ENCODE peak calls at places on chromosomes 13 and 19, in ten cellular contexts. N, X, M, E, L, P, K, F, J and Z are unnamed samples.

GRCh38 chr13:69654392-69654791 is 453.2 kb upstream of the ATXN8OS start:
- DNase-seq in N (no peak), X (no peak), M (no peak), E (no peak), L (no peak), P (no peak), K (no peak), F (no peak), J (no peak), Z (no peak)

GRCh38 chr13:111555268-111555633 is 234.8 kb downstream of the TEX29 start:
- DNase-seq in N (no peak), X (no peak), M (no peak), E (no peak), L (no peak), P (no peak), K (no peak), F (no peak), J (no peak), Z (no peak)

GRCh38 chr13:103029798-103030197 is 36.4 kb downstream of the SLC10A2 start:
- DNase-seq in N (no peak), X (no peak), M (no peak), E (no peak), L (no peak), P (no peak), K (no peak), F (no peak), J (no peak), Z (no peak)

GRCh38 chr13:112790735-112791641 is 101.2 kb downstream of the ATP11A start:
- DNase-seq in N (no peak), X (no peak), M (peak), E (peak), L (no peak), P (no peak), K (peak), F (no peak), J (no peak), Z (no peak)

GRCh38 chr19:50381881-50382729 is 2.0 kb upstream of the POLD1 start:
- DNase-seq in N (no peak), X (peak), M (no peak), E (no peak), L (no peak), P (no peak), K (no peak), F (no peak), J (no peak), Z (no peak)

GRCh38 chr13:76481738-76482137 is 404.5 kb downstream of the KCTD12 start:
- DNase-seq in N (no peak), X (no peak), M (no peak), E (no peak), L (no peak), P (no peak), K (no peak), F (no peak), J (no peak), Z (no peak)

GRCh38 chr13:32022292-32022691 is 9.3 kb upstream of the FRY start:
- DNase-seq in N (no peak), X (no peak), M (no peak), E (no peak), L (no peak), P (no peak), K (no peak), F (no peak), J (no peak), Z (no peak)

GRCh38 chr19:31349160-31349881 is at the start of gene TSHZ3:
- DNase-seq in N (peak), X (peak), M (peak), E (peak), L (peak), P (no peak), K (no peak), F (peak), J (no peak), Z (no peak)

GRCh38 chr19:32676186-32676894 is 692 bp downstream of the RGS9BP start:
- DNase-seq in N (no peak), X (no peak), M (peak), E (no peak), L (peak), P (no peak), K (no peak), F (no peak), J (no peak), Z (no peak)

GRCh38 chr19:55585658-55586339 is 5.2 kb upstream of the ZNF579 start:
- DNase-seq in N (peak), X (peak), M (peak), E (peak), L (peak), P (no peak), K (no peak), F (peak), J (no peak), Z (no peak)

GRCh38 chr13:101258071-101258470 is 158.2 kb downstream of the NALCN start:
- DNase-seq in N (no peak), X (no peak), M (no peak), E (no peak), L (no peak), P (no peak), K (no peak), F (no peak), J (peak), Z (no peak)

GRCh38 chr13:110713981-110714797 is 689 bp downstream of the ING1 start:
- DNase-seq in N (peak), X (no peak), M (peak), E (peak), L (peak), P (no peak), K (no peak), F (peak), J (no peak), Z (no peak)

GRCh38 chr13:44156294-44156658 is 217.3 kb upstream of the SERP2 start:
- DNase-seq in N (no peak), X (no peak), M (no peak), E (no peak), L (no peak), P (no peak), K (no peak), F (no peak), J (no peak), Z (peak)

GRCh38 chr13:68872338-68872737 is 1235.3 kb upstream of the ATXN8OS start:
- DNase-seq in N (no peak), X (no peak), M (no peak), E (no peak), L (no peak), P (no peak), K (no peak), F (no peak), J (no peak), Z (no peak)

GRCh38 chr19:38143847-38144246 is 80.2 kb downstream of the DPF1 start:
- DNase-seq in N (no peak), X (no peak), M (no peak), E (no peak), L (no peak), P (no peak), K (no peak), F (no peak), J (no peak), Z (no peak)

GRCh38 chr13:33999830-34000605 is 182.1 kb downstream of the RFC3 start:
- DNase-seq in N (no peak), X (no peak), M (no peak), E (no peak), L (no peak), P (no peak), K (no peak), F (no peak), J (no peak), Z (no peak)

GRCh38 chr19:38615007-38615581 is 2.7 kb downstream of the MAP4K1 start:
- DNase-seq in N (no peak), X (no peak), M (no peak), E (no peak), L (no peak), P (no peak), K (no peak), F (no peak), J (no peak), Z (no peak)

GRCh38 chr13:108000998-108001397 is 214.3 kb downstream of the LIG4 start:
- DNase-seq in N (no peak), X (peak), M (no peak), E (no peak), L (no peak), P (no peak), K (no peak), F (no peak), J (no peak), Z (no peak)

GRCh38 chr19:42076375-42076944 is 494 bp downstream of the ZNF574 start:
- DNase-seq in N (no peak), X (no peak), M (no peak), E (no peak), L (no peak), P (no peak), K (no peak), F (peak), J (no peak), Z (no peak)

GRCh38 chr13:113630804-113631203 is 27.2 kb downstream of the ATP4B start:
- DNase-seq in N (peak), X (no peak), M (no peak), E (no peak), L (no peak), P (no peak), K (peak), F (no peak), J (no peak), Z (no peak)

GRCh38 chr13:111514646-111515617 is 194.5 kb downstream of the TEX29 start:
- DNase-seq in N (no peak), X (no peak), M (no peak), E (no peak), L (no peak), P (no peak), K (no peak), F (no peak), J (no peak), Z (no peak)

GRCh38 chr13:33509642-33510229 is 224.2 kb upstream of the STARD13 start:
- DNase-seq in N (peak), X (no peak), M (peak), E (peak), L (no peak), P (no peak), K (peak), F (no peak), J (no peak), Z (peak)

GRCh38 chr19:1507192-1507660 is 5.6 kb downstream of the ADAMTSL5 start:
- DNase-seq in N (peak), X (no peak), M (no peak), E (no peak), L (no peak), P (no peak), K (no peak), F (no peak), J (no peak), Z (no peak)

GRCh38 chr13:30308548-30308947 is 1.2 kb upstream of the KATNAL1 start:
- DNase-seq in N (no peak), X (peak), M (no peak), E (peak), L (no peak), P (no peak), K (no peak), F (no peak), J (no peak), Z (no peak)
- TF ChIP-seq EP300 in N (no peak), X (peak), M (no peak), E (no peak), L (no peak), P (no peak), K (no peak), F (no peak), J (no peak), Z (no peak)

DNA sequence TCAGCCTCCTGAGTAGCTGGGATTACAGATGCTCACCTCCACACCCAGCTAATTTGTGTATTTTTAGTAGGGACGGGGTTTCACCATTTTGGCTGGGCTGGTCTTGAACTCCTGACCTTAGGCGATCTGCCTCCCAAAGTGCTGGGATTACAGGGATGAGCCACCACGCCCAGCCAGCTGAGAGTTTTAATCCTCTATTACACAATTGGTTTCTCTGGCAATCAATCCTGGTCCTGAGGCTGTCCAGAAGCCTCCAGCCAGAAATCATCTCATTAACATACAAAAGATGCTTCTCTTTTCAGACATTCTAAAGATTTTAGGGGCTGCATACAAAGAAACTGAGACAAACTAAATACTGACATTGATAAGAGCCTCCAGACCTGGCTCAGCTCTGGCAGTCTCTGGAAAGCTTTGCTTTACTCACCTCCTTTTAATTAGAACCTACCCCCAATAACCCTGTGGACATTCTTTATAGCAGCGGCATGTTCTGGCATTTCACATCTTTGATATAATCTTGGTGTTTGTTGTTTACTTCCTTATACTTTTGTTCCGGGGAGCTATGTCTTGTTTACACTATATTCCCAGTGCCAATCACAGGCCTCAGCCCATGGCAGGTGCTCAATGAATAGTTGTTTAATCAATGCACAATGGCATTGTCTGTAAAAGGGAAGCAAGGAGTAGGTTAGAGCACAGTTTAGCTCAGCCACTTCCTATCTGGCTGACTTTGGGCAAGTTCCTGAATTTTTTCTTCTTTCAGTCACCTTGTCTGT is 4.1 kb upstream of the ZNF724 start:
- DNase-seq in N (no peak), X (no peak), M (no peak), E (no peak), L (no peak), P (no peak), K (no peak), F (no peak), J (no peak), Z (no peak)
- TF ChIP-seq POLR2AphosphoS5 in N (no peak), X (no peak), M (no peak), E (no peak), L (no peak), P (peak), K (no peak), F (no peak), J (no peak), Z (no peak)

GRCh38 chr13:23666576-23666975 is 96.4 kb downstream of the TNFRSF19 start:
- DNase-seq in N (no peak), X (no peak), M (no peak), E (no peak), L (no peak), P (no peak), K (no peak), F (no peak), J (no peak), Z (no peak)

GRCh38 chr13:23670793-23671192 is 100.6 kb downstream of the TNFRSF19 start:
- DNase-seq in N (no peak), X (no peak), M (no peak), E (no peak), L (no peak), P (no peak), K (no peak), F (no peak), J (no peak), Z (no peak)

GRCh38 chr13:23668557-23668956 is 98.3 kb downstream of the TNFRSF19 start:
- DNase-seq in N (no peak), X (no peak), M (no peak), E (no peak), L (no peak), P (no peak), K (no peak), F (no peak), J (no peak), Z (no peak)

GRCh38 chr13:23671367-23671766 is 101.2 kb downstream of the TNFRSF19 start:
- DNase-seq in N (no peak), X (no peak), M (no peak), E (no peak), L (no peak), P (no peak), K (no peak), F (no peak), J (no peak), Z (no peak)

DNA sequence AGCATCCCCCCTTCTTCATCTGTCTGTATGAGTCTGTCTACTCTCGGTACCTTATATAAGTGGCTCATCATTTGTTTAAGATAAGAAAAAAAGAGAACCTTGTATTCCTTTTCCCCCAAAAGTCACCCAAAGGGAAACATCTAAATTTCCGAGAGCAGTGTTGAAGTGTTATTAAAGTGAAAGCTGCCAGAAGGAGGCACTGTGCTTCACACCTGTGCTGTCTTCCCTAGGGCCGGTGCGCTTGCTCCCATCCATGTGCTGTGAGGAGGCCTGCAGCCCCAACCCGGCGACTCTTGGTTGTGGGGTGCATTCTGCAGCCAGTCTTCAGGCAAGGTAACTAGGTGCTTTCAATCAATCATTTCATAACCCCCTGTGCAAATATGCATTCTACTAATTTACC is 97.5 kb downstream of the TNFRSF19 start:
- DNase-seq in N (no peak), X (no peak), M (no peak), E (no peak), L (no peak), P (no peak), K (no peak), F (no peak), J (no peak), Z (no peak)
- TF ChIP-seq EP300 in N (no peak), X (no peak), M (no peak), E (no peak), L (no peak), P (no peak), K (no peak), F (no peak), J (no peak), Z (no peak)

DNA sequence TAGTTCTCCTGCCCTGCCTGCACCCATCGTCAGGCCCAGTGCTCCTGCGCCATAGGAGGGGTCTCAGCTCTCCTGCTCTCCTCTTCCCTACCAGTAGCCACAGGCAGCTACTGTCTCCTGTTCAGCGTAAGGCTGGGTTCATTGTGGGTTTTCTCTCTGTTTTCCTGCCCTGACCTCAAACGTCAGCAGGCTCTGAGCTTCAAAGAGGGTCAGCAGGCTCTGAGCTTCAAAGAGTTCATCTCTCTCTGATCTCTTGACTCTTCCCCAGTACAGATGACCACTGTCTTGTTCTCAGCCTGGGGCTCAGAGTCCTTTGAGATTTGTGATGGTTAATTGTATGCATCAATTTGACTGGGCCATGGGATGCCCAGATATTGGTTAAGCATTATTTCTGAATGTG is 4.6 kb upstream of the CPB2 start:
- DNase-seq in N (no peak), X (no peak), M (no peak), E (no peak), L (no peak), P (no peak), K (no peak), F (no peak), J (no peak), Z (no peak)
- TF ChIP-seq POLR2AphosphoS5 in N (no peak), X (no peak), M (no peak), E (no peak), L (no peak), P (no peak), K (no peak), F (no peak), J (no peak), Z (no peak)

DNA sequence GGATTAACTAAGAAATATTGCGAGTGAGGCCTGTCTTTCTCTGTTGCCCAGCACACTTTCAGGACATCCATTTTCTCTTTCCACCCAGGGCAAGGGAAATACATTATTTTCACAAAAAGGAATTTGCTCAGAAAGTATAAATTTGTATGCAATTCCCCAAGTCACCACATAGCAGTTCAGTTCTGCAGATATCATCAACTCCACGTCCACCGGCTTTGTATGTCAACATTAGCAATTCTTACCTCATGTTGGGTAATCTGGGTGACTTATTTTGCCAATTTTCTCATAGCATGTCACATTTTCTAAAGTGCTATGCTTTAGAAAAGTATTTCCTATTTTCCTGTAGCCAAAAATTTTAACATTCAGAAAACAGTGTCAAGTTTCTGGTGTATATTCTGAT is 501.8 kb downstream of the EFNB2 start:
- DNase-seq in N (no peak), X (no peak), M (no peak), E (no peak), L (no peak), P (no peak), K (no peak), F (no peak), J (no peak), Z (no peak)
- TF ChIP-seq EP300 in N (no peak), X (no peak), M (no peak), E (no peak), L (no peak), P (no peak), K (no peak), F (no peak), J (no peak), Z (no peak)

GRCh38 chr13:36904219-36904618 is 15.8 kb downstream of the SMAD9 start:
- DNase-seq in N (no peak), X (no peak), M (no peak), E (no peak), L (no peak), P (no peak), K (no peak), F (peak), J (no peak), Z (no peak)
- TF ChIP-seq POLR2AphosphoS5 in N (no peak), X (no peak), M (no peak), E (no peak), L (no peak), P (no peak), K (no peak), F (no peak), J (no peak), Z (no peak)

GRCh38 chr19:6524326-6524725 is 6.5 kb upstream of the TNFSF9 start:
- DNase-seq in N (no peak), X (no peak), M (no peak), E (no peak), L (no peak), P (no peak), K (no peak), F (no peak), J (no peak), Z (no peak)

GRCh38 chr19:6522712-6523111 is 8.1 kb upstream of the TNFSF9 start:
- DNase-seq in N (no peak), X (no peak), M (no peak), E (no peak), L (no peak), P (no peak), K (no peak), F (no peak), J (no peak), Z (no peak)

GRCh38 chr19:6519289-6519688 is 11.5 kb upstream of the TNFSF9 start:
- DNase-seq in N (no peak), X (no peak), M (no peak), E (no peak), L (no peak), P (no peak), K (no peak), F (no peak), J (no peak), Z (no peak)

GRCh38 chr19:6516659-6517291 is 14.1 kb upstream of the TNFSF9 start:
- DNase-seq in N (peak), X (peak), M (peak), E (peak), L (peak), P (no peak), K (peak), F (peak), J (no peak), Z (peak)

DNA sequence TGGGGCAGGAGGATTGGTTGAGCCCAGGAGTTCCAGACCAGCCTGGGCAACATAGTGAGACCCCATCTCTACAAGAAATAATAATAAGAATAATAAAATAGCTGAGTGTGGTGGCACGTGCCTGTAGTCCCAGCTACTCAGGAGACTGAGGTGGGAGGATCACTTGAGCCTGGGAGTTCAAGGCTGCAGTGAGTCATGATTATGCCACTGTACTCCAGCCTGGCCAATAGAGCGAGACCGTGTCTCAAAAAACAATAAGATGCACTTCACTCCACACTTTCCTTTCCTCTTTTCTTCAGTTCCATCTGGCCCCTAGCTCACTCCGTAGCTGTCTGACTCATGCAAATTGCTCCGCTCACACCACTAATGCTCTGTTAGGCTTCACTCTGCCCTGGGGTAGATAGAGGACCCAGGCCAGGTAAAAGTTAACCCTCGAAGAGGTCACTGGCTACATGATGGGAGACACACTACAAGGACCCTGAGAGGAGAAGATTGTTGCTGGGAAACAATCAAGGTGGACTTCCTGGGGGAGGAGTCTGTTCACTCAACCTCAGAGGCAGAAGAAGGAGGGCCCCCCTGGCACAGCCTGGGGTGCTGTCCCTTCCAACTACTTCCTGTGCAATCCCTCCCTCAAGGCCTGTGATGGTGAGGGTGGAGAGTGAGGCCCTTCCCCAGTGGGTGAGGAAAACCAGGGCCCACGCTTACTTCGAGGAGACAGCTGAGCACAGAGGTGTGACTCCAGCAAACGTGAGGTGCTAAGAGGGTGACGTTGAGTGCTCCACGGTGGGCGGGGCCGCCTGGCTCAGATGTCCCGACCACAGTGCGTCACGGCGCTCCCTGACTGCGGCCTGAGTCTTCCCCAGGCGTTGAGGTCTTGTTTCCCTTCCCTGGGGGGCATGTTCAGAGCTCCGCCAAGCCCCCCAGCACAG is 8.8 kb upstream of the TNFSF9 start:
- DNase-seq in N (no peak), X (peak), M (peak), E (peak), L (no peak), P (no peak), K (no peak), F (peak), J (peak), Z (no peak)
- TF ChIP-seq EP300 in N (no peak), X (no peak), M (no peak), E (no peak), L (no peak), P (no peak), K (no peak), F (no peak), J (peak), Z (no peak)